ENCODE peak calls at places on chromosomes 5 and 9, in nine cellular contexts. U, J, Z, O, A, S, B, K and D are unnamed samples.

GRCh38 chr5:132342291-132343180 is 27.0 kb upstream of the SLC22A5 start:
- DNase-seq in U (no peak), B (no peak), Z (no peak), A (no peak), J (no peak), O (no peak), K (no peak), S (no peak), D (no peak)

GRCh38 chr9:5869315-5870019 is 21.2 kb upstream of the MLANA start:
- DNase-seq in A (peak), K (peak), Z (no peak), J (peak), O (no peak), B (peak), S (no peak), U (peak), D (no peak)

GRCh38 chr5:161022151-161022550 is 170.1 kb upstream of the ATP10B start:
- DNase-seq in U (no peak), O (no peak), A (no peak), J (no peak), B (no peak), S (no peak), Z (no peak), K (no peak), D (peak)

GRCh38 chr5:40384782-40385390 is 294.8 kb upstream of the PTGER4 start:
- DNase-seq in J (no peak), B (no peak), A (no peak), Z (no peak), S (no peak), O (no peak), K (no peak), U (no peak), D (no peak)

GRCh38 chr5:59164041-59164830 is 581.4 kb downstream of the RAB3C start:
- DNase-seq in S (no peak), J (no peak), O (no peak), A (no peak), Z (no peak), U (no peak), B (no peak), K (no peak), D (no peak)

GRCh38 chr5:90356612-90357011 is 52.9 kb downstream of the CETN3 start:
- DNase-seq in J (no peak), B (no peak), U (no peak), S (no peak), Z (no peak), A (no peak), K (no peak), O (no peak), D (no peak)

GRCh38 chr5:160105686-160106085 is 13.6 kb downstream of the PWWP2A start:
- DNase-seq in Z (no peak), S (no peak), U (peak), K (no peak), J (no peak), A (no peak), O (no peak), B (no peak), D (no peak)

GRCh38 chr9:121577201-121577600 is 74.2 kb upstream of the DAB2IP start:
- DNase-seq in O (no peak), K (no peak), S (no peak), U (no peak), A (no peak), Z (peak), J (peak), B (peak), D (no peak)

GRCh38 chr9:28053378-28053777 is 480.1 kb upstream of the C9orf72 start:
- DNase-seq in J (no peak), Z (no peak), B (no peak), U (no peak), A (no peak), S (no peak), K (no peak), O (no peak), D (no peak)

GRCh38 chr5:62134811-62135210 is 171.2 kb upstream of the KIF2A start:
- DNase-seq in Z (no peak), B (no peak), K (peak), S (no peak), O (no peak), U (no peak), A (no peak), J (no peak), D (no peak)

GRCh38 chr9:20729545-20729944 is 45.5 kb downstream of the FOCAD start:
- DNase-seq in U (no peak), K (peak), A (no peak), S (no peak), J (no peak), O (no peak), B (no peak), Z (no peak), D (no peak)

GRCh38 chr5:157965989-157966388 is 107.0 kb upstream of the CLINT1 start:
- DNase-seq in U (no peak), B (no peak), A (no peak), O (no peak), J (peak), Z (no peak), S (no peak), K (no peak), D (no peak)

GRCh38 chr9:98775831-98776441 is 20.4 kb downstream of the ANKS6 start:
- DNase-seq in U (peak), J (peak), Z (peak), A (peak), O (no peak), B (peak), K (peak), S (peak), D (peak)